ENCODE peak calls at places on chromosome 10, in six cellular contexts. C is mammary epithelial cell, W is WTC11, A is hepatocyte, X is osteocyte, Z is HL-60. U is an unnamed sample.
A peak's percentile ranks its signal among the peaks of the same experiment; 100 is the strongest.

GRCh38 chr10:71767420-71768035 is 5.8 kb downstream of the VSIR start:
- DNase-seq in C (no peak), W (no peak), A (peak; percentile 57), X (no peak), Z (peak; percentile 8), U (no peak)

GRCh38 chr10:69864321-69864720 is 62.6 kb downstream of the COL13A1 start:
- DNase-seq in C (peak; percentile 92), W (no peak), A (no peak), X (no peak), Z (no peak), U (no peak)

GRCh38 chr10:131816941-131817700 is 83.7 kb upstream of the PPP2R2D start:
- DNase-seq in C (no peak), W (no peak), A (no peak), X (peak; percentile 73), Z (no peak), U (no peak)

GRCh38 chr10:112969542-112969941 is 19.5 kb downstream of the TCF7L2 start:
- DNase-seq in C (no peak), W (no peak), A (peak; percentile 33), X (no peak), Z (no peak), U (no peak)

GRCh38 chr10:29237786-29238185 is 51.1 kb upstream of the LYZL1 start:
- DNase-seq in C (no peak), W (no peak), A (no peak), X (no peak), Z (no peak), U (no peak)

GRCh38 chr10:62016477-62017140 is 115.1 kb downstream of the ARID5B start:
- DNase-seq in C (no peak), W (no peak), A (no peak), X (no peak), Z (no peak), U (no peak)

GRCh38 chr10:96271017-96271815 is at the start of gene BLNK:
- DNase-seq in C (peak; percentile 86), W (no peak), A (peak; percentile 76), X (no peak), Z (peak; percentile 30), U (no peak)

GRCh38 chr10:86658751-86659150 is 4.4 kb downstream of the OPN4 start:
- DNase-seq in C (no peak), W (no peak), A (no peak), X (no peak), Z (no peak), U (no peak)

GRCh38 chr10:30980951-30981616 is 50.6 kb downstream of the ZNF438 start:
- DNase-seq in C (peak; percentile 71), W (no peak), A (no peak), X (no peak), Z (no peak), U (no peak)

GRCh38 chr10:42594246-42594650 is 44.1 kb downstream of the ZNF33B start:
- DNase-seq in C (peak; percentile 48), W (no peak), A (no peak), X (no peak), Z (peak; percentile 35), U (no peak)

GRCh38 chr10:111297351-111297848 is 220.6 kb downstream of the ADRA2A start:
- DNase-seq in C (no peak), W (no peak), A (peak; percentile 31), X (no peak), Z (no peak), U (no peak)

GRCh38 chr10:74380780-74381179 is 229.8 kb downstream of the ADK start:
- DNase-seq in C (no peak), W (no peak), A (no peak), X (no peak), Z (no peak), U (no peak)

GRCh38 chr10:96369890-96370574 is 11.2 kb upstream of the OPALIN start:
- DNase-seq in C (no peak), W (no peak), A (peak; percentile 28), X (no peak), Z (no peak), U (no peak)

GRCh38 chr10:88114368-88114767 is 250.9 kb downstream of the PTEN start:
- DNase-seq in C (no peak), W (peak; percentile 41), A (peak; percentile 60), X (no peak), Z (no peak), U (no peak)

GRCh38 chr10:11301571-11302111 is 284.0 kb downstream of the CELF2 start:
- DNase-seq in C (no peak), W (no peak), A (no peak), X (no peak), Z (no peak), U (no peak)

GRCh38 chr10:110425684-110426293 is 71.9 kb upstream of the DUSP5 start:
- DNase-seq in C (peak; percentile 86), W (no peak), A (no peak), X (no peak), Z (peak; percentile 59), U (no peak)

GRCh38 chr10:103792547-103792946 is 62.8 kb downstream of the SH3PXD2A start:
- DNase-seq in C (peak; percentile 73), W (no peak), A (no peak), X (no peak), Z (no peak), U (no peak)

GRCh38 chr10:121804460-121804859 is 123.4 kb downstream of the ATE1 start:
- DNase-seq in C (no peak), W (no peak), A (no peak), X (no peak), Z (no peak), U (no peak)

GRCh38 chr10:121216721-121217181 is 365.6 kb downstream of the WDR11 start:
- DNase-seq in C (no peak), W (no peak), A (no peak), X (no peak), Z (no peak), U (no peak)

GRCh38 chr10:113663142-113663541 is 699 bp downstream of the NRAP start:
- DNase-seq in C (no peak), W (no peak), A (no peak), X (no peak), Z (no peak), U (no peak)

GRCh38 chr10:31757374-31757773 is 171.3 kb downstream of the ARHGAP12 start:
- DNase-seq in C (no peak), W (no peak), A (peak; percentile 29), X (no peak), Z (no peak), U (no peak)

DNA sequence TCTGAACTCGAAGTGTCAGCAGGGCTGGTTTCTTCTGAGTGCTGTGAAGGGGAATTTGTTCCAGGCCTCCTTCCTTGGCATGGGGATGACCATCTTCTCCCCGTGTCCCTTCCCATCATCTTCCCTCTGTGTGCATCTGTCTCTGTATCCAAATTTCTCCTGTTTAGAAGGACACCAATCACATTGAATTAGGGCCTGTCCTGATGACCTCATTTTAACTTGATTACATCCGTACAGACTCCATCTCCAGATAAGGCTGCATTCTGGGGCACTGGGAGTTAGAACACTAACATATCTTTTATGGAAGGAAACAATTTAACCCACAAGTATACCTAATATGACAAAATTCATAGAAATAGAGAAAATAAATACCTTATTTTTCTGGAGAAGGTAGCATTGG is 76.8 kb upstream of the ANKRD1 start:
- DNase-seq in C (no peak), W (no peak), A (no peak), X (no peak), Z (no peak), U (no peak)
- TF ChIP-seq CTCF in C (no peak), W (no peak), A (no peak), X (no peak), Z (no peak), U (no peak)

GRCh38 chr10:125989791-125990190 is 93.4 kb downstream of the FANK1 start:
- DNase-seq in C (no peak), W (no peak), A (no peak), X (no peak), Z (no peak), U (no peak)

GRCh38 chr10:125984346-125984745 is 88.0 kb downstream of the FANK1 start:
- DNase-seq in C (no peak), W (no peak), A (no peak), X (no peak), Z (no peak), U (no peak)

GRCh38 chr10:125983161-125983560 is 86.8 kb downstream of the FANK1 start:
- DNase-seq in C (no peak), W (no peak), A (no peak), X (no peak), Z (no peak), U (no peak)

GRCh38 chr10:125982256-125982948 is 86.0 kb downstream of the FANK1 start:
- DNase-seq in C (peak; percentile 52), W (peak; percentile 33), A (peak; percentile 71), X (no peak), Z (peak; percentile 1), U (peak; percentile 35)

DNA sequence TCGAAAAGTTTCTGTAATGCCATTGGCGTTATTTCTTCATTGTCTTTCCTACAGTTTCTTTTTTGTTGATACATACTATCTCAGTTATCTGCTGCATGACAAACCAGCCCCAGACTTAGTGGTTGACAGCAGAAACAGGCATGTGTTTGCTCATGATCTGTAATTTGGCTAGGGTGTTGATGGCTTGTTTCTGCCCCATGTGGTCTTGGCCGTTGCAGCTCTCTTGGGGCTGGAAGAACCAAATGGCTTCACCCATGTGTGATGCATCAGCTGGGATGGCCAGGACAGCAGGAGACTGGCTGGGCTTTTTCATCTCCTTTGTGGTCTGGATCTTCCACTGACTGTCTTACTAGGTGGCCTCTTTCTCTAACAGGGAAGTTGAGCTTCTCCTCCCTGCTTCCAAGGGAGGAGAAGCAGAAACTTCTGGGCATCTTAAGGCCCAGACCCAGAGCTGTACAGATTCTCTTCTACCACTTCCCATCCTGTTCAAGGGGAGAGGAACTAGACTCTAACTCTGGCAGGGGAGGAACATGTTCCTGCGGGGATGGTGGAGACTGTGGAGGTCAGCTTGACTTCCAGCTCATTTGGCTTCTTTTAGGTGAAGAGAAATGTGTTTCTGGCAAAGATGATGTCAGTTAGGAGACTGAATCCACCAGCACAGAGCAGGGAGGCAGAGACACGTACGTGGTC is 89.3 kb downstream of the FANK1 start:
- DNase-seq in C (no peak), W (no peak), A (no peak), X (no peak), Z (no peak), U (no peak)
- TF ChIP-seq CTCF in C (no peak), W (no peak), A (no peak), X (no peak), Z (no peak), U (no peak)

DNA sequence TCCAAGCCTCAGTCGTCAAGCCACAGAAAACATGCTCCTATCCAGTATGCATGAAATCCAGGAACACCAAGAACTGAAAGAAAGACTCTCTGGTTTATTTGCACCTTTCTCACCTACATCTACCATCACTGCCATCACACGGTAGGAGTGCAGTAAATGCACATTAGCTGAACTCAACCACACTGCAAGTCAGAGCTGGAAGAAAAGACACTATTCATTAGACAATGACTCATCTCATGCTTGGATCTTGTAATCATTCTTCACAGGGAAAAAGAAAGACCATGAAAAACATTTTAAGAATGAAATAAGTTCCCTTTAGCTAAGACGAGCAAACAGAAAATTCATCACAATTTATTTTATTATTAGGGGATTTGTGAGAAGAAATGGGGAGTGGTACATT is 325.1 kb downstream of the PARD3 start:
- DNase-seq in C (peak; percentile 86), W (no peak), A (peak; percentile 41), X (no peak), Z (no peak), U (no peak)
- TF ChIP-seq CTCF in C (no peak), W (no peak), A (no peak), X (no peak), Z (no peak), U (no peak)

DNA sequence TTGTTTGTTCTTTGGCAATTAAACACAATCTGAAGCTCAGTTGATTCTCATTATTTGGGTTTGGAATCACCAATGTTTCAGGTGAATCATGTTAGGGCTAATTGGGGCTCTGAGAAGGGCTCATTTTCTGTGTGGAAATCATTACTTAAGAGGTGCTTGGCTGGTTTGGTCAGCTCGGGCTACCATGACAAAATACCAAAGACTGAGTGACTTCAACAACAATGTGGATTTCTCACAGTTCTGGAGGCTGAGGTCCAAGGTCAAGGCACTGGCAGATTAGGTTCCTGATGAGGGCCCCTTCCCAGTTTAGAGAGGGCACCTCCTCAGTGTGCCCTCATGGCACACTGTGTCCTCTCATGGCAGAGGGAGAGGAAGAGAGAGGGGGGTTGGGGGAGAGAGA is 121.3 kb downstream of the ZNF248 start:
- DNase-seq in C (no peak), W (no peak), A (no peak), X (no peak), Z (no peak), U (no peak)
- TF ChIP-seq CTCF in C (no peak), W (no peak), A (no peak), X (no peak), Z (no peak), U (no peak)

U was measured in neural crest cell.